ENCODE peak calls at places on chromosomes 12 and 14, in seven cellular contexts. D is mesothelial cell of epicardium, I is H9, G is Calu3, U is epithelial cell of esophagus, V is IMR-90, H is neural crest cell. C is an unnamed sample.

GRCh38 chr12:18457362-18457761 is 196.0 kb downstream of the PIK3C2G start:
- DNase-seq in G (no peak), U (no peak), H (no peak), D (no peak), V (no peak), I (no peak), C (no peak)

GRCh38 chr14:75273272-75274044 is 5.2 kb upstream of the FOS start:
- DNase-seq in V (peak; percentile 93), D (no peak), G (no peak), I (no peak), H (no peak), U (peak; percentile 49), C (no peak)

GRCh38 chr14:92655802-92656201 is 92.6 kb downstream of the LGMN start:
- DNase-seq in V (no peak), I (no peak), D (no peak), G (no peak), H (no peak), U (no peak), C (no peak)

GRCh38 chr12:122500685-122501488 is at the start of gene ZCCHC8:
- DNase-seq in V (peak; percentile 98), D (peak; percentile 94), I (peak; percentile 100), H (peak; percentile 93), G (peak; percentile 98), U (peak; percentile 99), C (peak; percentile 99)

GRCh38 chr12:100793182-100793581 is 1.4 kb upstream of the ANO4 start:
- DNase-seq in V (peak; percentile 61), G (no peak), I (no peak), D (no peak), H (no peak), U (peak; percentile 36), C (no peak)

GRCh38 chr12:59596232-59597143 is 659 bp downstream of the SLC16A7 start:
- DNase-seq in V (peak; percentile 74), G (peak; percentile 81), D (peak; percentile 79), H (peak; percentile 45), U (peak; percentile 52), I (peak; percentile 89), C (peak; percentile 91)

GRCh38 chr12:52254180-52254964 is 20.1 kb upstream of the KRT86 start:
- DNase-seq in U (no peak), G (peak; percentile 12), V (no peak), H (no peak), I (no peak), D (no peak), C (no peak)

GRCh38 chr12:52884526-52885293 is 20.2 kb downstream of the KRT8 start:
- DNase-seq in H (peak; percentile 90), V (peak; percentile 36), G (peak; percentile 85), D (peak; percentile 94), U (peak; percentile 55), I (peak; percentile 90), C (peak; percentile 85)

GRCh38 chr12:57215668-57216013 is 953 bp upstream of the NXPH4 start:
- DNase-seq in V (peak; percentile 30), D (no peak), H (no peak), I (no peak), U (peak; percentile 53), G (no peak), C (no peak)

GRCh38 chr12:57213763-57214397 is 2.7 kb upstream of the NXPH4 start:
- DNase-seq in H (no peak), I (no peak), V (no peak), D (no peak), G (no peak), U (peak; percentile 59), C (no peak)

GRCh38 chr12:57213068-57213715 is 3.4 kb upstream of the NXPH4 start:
- DNase-seq in G (peak; percentile 94), H (peak; percentile 87), I (peak; percentile 89), U (peak; percentile 85), V (peak; percentile 81), D (peak; percentile 91), C (peak; percentile 91)

GRCh38 chr12:57215065-57215464 is 1.5 kb upstream of the NXPH4 start:
- DNase-seq in H (no peak), D (no peak), U (no peak), I (no peak), V (no peak), G (no peak), C (no peak)

DNA sequence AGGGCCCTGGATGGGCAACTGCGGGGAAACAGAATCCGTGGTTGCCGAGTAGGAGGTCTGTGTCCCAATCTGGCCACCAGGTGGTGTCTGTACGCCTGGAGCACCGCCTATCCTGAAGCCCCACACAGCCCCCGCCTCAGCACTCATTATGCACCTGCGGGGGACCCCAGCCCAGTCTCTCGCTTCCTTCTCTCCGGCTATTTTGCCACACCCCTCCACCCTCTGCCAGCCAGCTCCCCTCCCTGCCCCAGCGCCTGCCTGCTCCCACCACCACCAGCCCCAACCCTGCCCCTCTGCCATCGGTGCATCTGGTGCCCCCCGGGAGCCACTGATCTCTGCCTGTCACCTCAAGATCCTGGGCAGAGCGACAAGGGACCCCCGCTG is 2.2 kb upstream of the NXPH4 start:
- DNase-seq in G (peak; percentile 79), I (peak; percentile 91), U (peak; percentile 64), V (peak; percentile 50), H (peak; percentile 71), D (peak; percentile 69), C (peak; percentile 73)
- TF ChIP-seq CTCF in G (peak; percentile 88), I (peak; percentile 85), U (peak; percentile 82), V (peak; percentile 66), H (peak; percentile 77), D (peak; percentile 60), C (peak; percentile 71)

GRCh38 chr14:44657688-44658388 is 150.8 kb upstream of the FSCB start:
- DNase-seq in U (peak; percentile 5), G (no peak), H (no peak), D (no peak), V (peak; percentile 0), I (no peak), C (no peak)
- TF ChIP-seq CTCF in U (peak; percentile 17), G (no peak), H (peak; percentile 59), D (peak; percentile 29), V (no peak), I (peak; percentile 68), C (no peak)

GRCh38 chr12:120584343-120585149 is 3.3 kb upstream of the POP5 start:
- DNase-seq in U (peak; percentile 37), I (peak; percentile 68), V (no peak), H (peak; percentile 39), G (peak; percentile 74), D (peak; percentile 56), C (peak; percentile 35)
- TF ChIP-seq CTCF in U (peak; percentile 33), I (peak; percentile 13), V (peak; percentile 39), H (peak; percentile 37), G (no peak), D (peak; percentile 13), C (peak; percentile 29)

GRCh38 chr14:73234029-73234428 is 3.3 kb upstream of the PAPLN start:
- DNase-seq in U (no peak), D (no peak), G (no peak), V (no peak), H (no peak), I (no peak), C (no peak)

GRCh38 chr14:73233564-73233963 is 3.7 kb upstream of the PAPLN start:
- DNase-seq in G (no peak), I (no peak), D (no peak), U (no peak), V (no peak), H (no peak), C (no peak)

GRCh38 chr14:73230051-73230450 is 7.3 kb upstream of the PAPLN start:
- DNase-seq in V (no peak), U (no peak), H (no peak), I (no peak), D (no peak), G (no peak), C (no peak)

GRCh38 chr14:73232984-73233383 is 4.3 kb upstream of the PAPLN start:
- DNase-seq in G (no peak), I (no peak), D (no peak), H (no peak), U (no peak), V (peak; percentile 68), C (no peak)

DNA sequence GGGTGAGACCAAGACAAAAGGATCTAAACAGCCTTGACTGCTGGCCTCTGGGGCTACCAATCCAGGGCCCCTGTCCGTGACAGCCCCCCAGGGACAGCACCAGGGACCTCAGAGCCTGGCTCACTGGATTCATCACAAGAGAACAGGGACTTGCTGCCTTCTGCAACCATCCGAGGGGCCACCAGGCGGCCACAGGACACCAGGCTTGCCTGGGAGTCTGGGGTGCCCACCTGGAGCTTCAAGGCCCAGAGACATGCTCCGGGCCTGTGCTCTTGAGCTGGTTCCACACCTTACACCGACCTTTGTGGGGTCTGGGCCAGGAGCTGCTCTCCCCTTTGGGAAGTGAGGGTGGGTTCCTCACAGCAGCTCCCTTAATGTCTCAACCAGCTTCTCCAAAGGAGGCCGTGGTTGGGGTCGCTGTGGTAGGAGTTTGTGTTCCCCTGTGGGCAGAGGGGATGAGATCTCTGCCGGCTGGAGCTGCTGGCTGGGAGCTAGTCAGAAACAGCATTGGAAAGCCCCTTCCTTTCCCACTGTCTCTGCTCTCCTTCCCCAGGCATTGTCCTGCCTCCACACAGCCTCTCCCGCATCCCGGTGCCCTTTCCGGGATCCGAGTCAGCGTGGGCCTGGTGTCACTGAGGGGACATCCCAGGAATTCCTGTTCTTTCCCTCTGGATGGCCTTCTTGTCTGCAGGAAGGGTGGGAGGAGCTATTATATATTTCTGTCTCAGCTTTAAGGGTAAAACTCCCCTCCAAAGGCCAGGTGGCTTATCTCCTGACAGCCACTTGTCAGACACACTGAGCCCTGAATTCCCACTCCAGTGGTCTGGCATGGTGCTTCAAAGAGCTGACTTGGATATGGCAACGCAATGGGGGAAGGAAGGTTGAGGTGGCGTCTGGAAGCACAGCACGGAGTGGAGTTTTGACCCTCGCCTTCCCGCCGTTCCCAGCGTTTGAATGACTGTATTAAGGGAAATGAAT is 5.1 kb upstream of the PAPLN start:
- DNase-seq in D (no peak), I (peak; percentile 91), V (no peak), H (no peak), G (peak; percentile 60), U (peak; percentile 20), C (peak; percentile 66)
- TF ChIP-seq CTCF in D (peak; percentile 33), I (peak; percentile 83), V (peak; percentile 21), H (peak; percentile 44), G (peak; percentile 60), U (peak; percentile 21), C (no peak)

GRCh38 chr12:99390707-99391106 is 256.8 kb upstream of the GARIN6 start:
- DNase-seq in H (peak; percentile 10), V (no peak), I (peak; percentile 83), U (no peak), G (peak; percentile 34), D (no peak), C (peak; percentile 5)
- TF ChIP-seq CTCF in H (peak; percentile 46), V (peak; percentile 9), I (peak; percentile 88), U (peak; percentile 23), G (peak; percentile 51), D (peak; percentile 28), C (no peak)

GRCh38 chr12:7038591-7038990 is 20.3 kb upstream of the LPCAT3 start:
- DNase-seq in G (no peak), D (no peak), V (no peak), U (no peak), I (no peak), H (no peak), C (peak; percentile 33)

GRCh38 chr12:7039403-7039802 is 21.1 kb upstream of the C1S start:
- DNase-seq in I (no peak), G (no peak), H (no peak), U (peak; percentile 86), V (no peak), D (no peak), C (no peak)

GRCh38 chr12:7045913-7046312 is 14.6 kb upstream of the C1S start:
- DNase-seq in V (no peak), U (no peak), H (no peak), G (no peak), I (no peak), D (no peak), C (no peak)

GRCh38 chr12:7046383-7047143 is 14.0 kb upstream of the C1S start:
- DNase-seq in V (no peak), U (no peak), D (no peak), G (no peak), H (no peak), I (no peak), C (no peak)

GRCh38 chr12:7042847-7043246 is 17.7 kb upstream of the C1S start:
- DNase-seq in H (no peak), I (no peak), D (no peak), G (no peak), U (peak; percentile 65), V (peak; percentile 29), C (no peak)
- TF ChIP-seq CTCF in H (peak; percentile 61), I (peak; percentile 62), D (peak; percentile 32), G (no peak), U (peak; percentile 45), V (peak; percentile 38), C (peak; percentile 11)